ENCODE peak calls at places on chromosomes 11 and 22, in seven cellular contexts. M, Y, N, H, L, V and R are unnamed samples. For H3K4me1 and H3K36me3, the result is how much of the 10 kb centered on the place peaks cover.

GRCh38 chr22:37195921-37196320 is 7.9 kb upstream of the C1QTNF6 start:
- DNase-seq in V (no peak), N (peak), L (peak), M (no peak), Y (no peak), H (no peak), R (no peak)

GRCh38 chr11:33719587-33719986 is 16.6 kb downstream of the CD59 start:
- DNase-seq in M (no peak), V (no peak), L (no peak), Y (no peak), H (no peak), N (no peak), R (no peak)

GRCh38 chr22:22403306-22403705 is 105.2 kb downstream of the ZNF280B start:
- DNase-seq in N (no peak), M (no peak), H (no peak), L (no peak), V (no peak), Y (no peak), R (no peak)

GRCh38 chr11:113182288-113182687 is 132.1 kb upstream of the TTC12 start:
- DNase-seq in Y (no peak), M (no peak), H (no peak), V (no peak), N (no peak), L (no peak), R (peak)

GRCh38 chr11:61777234-61778090 is 14.9 kb downstream of the TMEM258 start:
- DNase-seq in V (peak), Y (no peak), L (no peak), H (peak), N (no peak), M (peak), R (no peak)

GRCh38 chr11:69055598-69056516 is 7.1 kb downstream of the TPCN2 start:
- DNase-seq in N (peak), Y (no peak), H (no peak), V (no peak), L (peak), M (no peak), R (no peak)

GRCh38 chr11:115930276-115930675 is 426.1 kb upstream of the CADM1 start:
- DNase-seq in H (no peak), Y (no peak), N (no peak), V (no peak), L (no peak), M (no peak), R (no peak)

GRCh38 chr11:7056828-7057513 is 31.8 kb upstream of the RBMXL2 start:
- DNase-seq in N (no peak), V (no peak), L (no peak), M (no peak), Y (no peak), H (no peak), R (no peak)

GRCh38 chr11:106786251-106786650 is 232.0 kb downstream of the GUCY1A2 start:
- DNase-seq in M (no peak), H (no peak), N (no peak), L (no peak), V (no peak), Y (no peak), R (no peak)

GRCh38 chr22:24426859-24427499 is 420 bp upstream of the ADORA2A start:
- DNase-seq in V (no peak), M (no peak), Y (no peak), N (no peak), H (no peak), L (no peak), R (no peak)

GRCh38 chr22:20442485-20443284 is 5.1 kb upstream of the SCARF2 start:
- DNase-seq in N (peak), Y (no peak), V (no peak), L (peak), M (no peak), H (no peak), R (no peak)

GRCh38 chr11:77085652-77086051 is 17.0 kb upstream of the OMP start:
- DNase-seq in Y (no peak), V (no peak), L (peak), M (no peak), H (no peak), N (peak), R (no peak)

GRCh38 chr11:114216804-114217195 is 79.4 kb upstream of the NNMT start:
- DNase-seq in L (no peak), H (no peak), N (no peak), V (no peak), M (no peak), Y (no peak), R (no peak)

GRCh38 chr22:50674606-50675552 is 2.3 kb downstream of the SHANK3 start:
- DNase-seq in M (peak), Y (peak), H (peak), V (no peak), L (peak), N (no peak), R (peak)
- H3K4me3 ChIP-seq in M (no peak), Y (peak), H (peak), V (peak), L (no peak), N (peak), R (peak)

GRCh38 chr11:131652231-131652630 is 281.8 kb downstream of the NTM start:
- DNase-seq in Y (no peak), V (no peak), M (no peak), H (no peak), L (no peak), N (no peak), R (no peak)
- H3K4me1 ChIP-seq in Y (under half), V (under half), M (under half), H (under half), L (under half), N (under half), R (under half)

GRCh38 chr11:102079625-102080024 is 30.6 kb upstream of the YAP1 start:
- DNase-seq in M (no peak), L (no peak), H (no peak), Y (no peak), V (no peak), N (no peak), R (no peak)
- H3K36me3 ChIP-seq in M (under half), L (under half), H (under half), Y (under half), V (under half), N (under half), R (under half)

GRCh38 chr11:86115542-86116385 is 46.9 kb upstream of the PICALM start:
- DNase-seq in N (no peak), V (no peak), M (no peak), Y (no peak), H (no peak), L (no peak), R (no peak)
- H3K4me3 ChIP-seq in N (no peak), V (no peak), M (no peak), Y (no peak), H (no peak), L (no peak), R (no peak)

GRCh38 chr11:65487467-65488272 is 11.2 kb upstream of the MALAT1 start:
- DNase-seq in L (peak), Y (peak), V (peak), M (no peak), N (peak), H (peak), R (peak)

GRCh38 chr11:65489061-65489705 is 9.7 kb upstream of the MALAT1 start:
- DNase-seq in L (no peak), N (peak), Y (peak), M (no peak), H (no peak), V (peak), R (no peak)

GRCh38 chr11:65486570-65487466 is 12.0 kb upstream of the MALAT1 start:
- DNase-seq in N (peak), V (no peak), H (peak), M (no peak), L (no peak), Y (no peak), R (no peak)

GRCh38 chr11:65489706-65490310 is 9.0 kb upstream of the MALAT1 start:
- DNase-seq in N (peak), M (no peak), L (no peak), Y (peak), V (no peak), H (no peak), R (no peak)

GRCh38 chr11:65488273-65489058 is 10.4 kb upstream of the MALAT1 start:
- DNase-seq in H (peak), N (peak), M (no peak), V (no peak), L (no peak), Y (no peak), R (no peak)
- H3K4me1 ChIP-seq in H (half or more), N (half or more), M (under half), V (half or more), L (half or more), Y (half or more), R (under half)